ENCODE peak calls at places on chromosomes 7 and 10, in five cellular contexts. One of them, this sample, is unnamed.

GRCh38 chr10:46541017-46541661 is 15.3 kb downstream of the GPRIN2 start:
- DNase-seq in mesenchymal stem cell: peak
- DNase-seq in H9: peak
- DNase-seq in neuronal stem cell: peak
- DNase-seq in trophoblast cell: peak
- DNase-seq in this sample: no peak

GRCh38 chr7:47393406-47393805 is 188.5 kb downstream of the TNS3 start:
- DNase-seq in H9: no peak
- DNase-seq in trophoblast cell: no peak
- DNase-seq in neuronal stem cell: no peak
- DNase-seq in mesenchymal stem cell: no peak
- DNase-seq in this sample: no peak

GRCh38 chr7:12067156-12067831 is 143.8 kb upstream of the TMEM106B start:
- DNase-seq in H9: peak
- DNase-seq in trophoblast cell: peak
- DNase-seq in mesenchymal stem cell: peak
- DNase-seq in neuronal stem cell: peak
- DNase-seq in this sample: peak

GRCh38 chr10:130750441-130750840 is 561.1 kb downstream of the TCERG1L start:
- DNase-seq in H9: no peak
- DNase-seq in neuronal stem cell: no peak
- DNase-seq in mesenchymal stem cell: no peak
- DNase-seq in trophoblast cell: no peak
- DNase-seq in this sample: no peak

GRCh38 chr10:79383974-79384606 is 36.8 kb downstream of the PPIF start:
- DNase-seq in H9: peak
- DNase-seq in mesenchymal stem cell: no peak
- DNase-seq in neuronal stem cell: no peak
- DNase-seq in trophoblast cell: no peak
- DNase-seq in this sample: no peak

GRCh38 chr10:130371156-130371555 is 235.0 kb downstream of the GLRX3 start:
- DNase-seq in trophoblast cell: no peak
- DNase-seq in neuronal stem cell: no peak
- DNase-seq in H9: no peak
- DNase-seq in mesenchymal stem cell: no peak
- DNase-seq in this sample: no peak

GRCh38 chr7:108014747-108015682 is 12.1 kb upstream of the LAMB1 start:
- DNase-seq in trophoblast cell: peak
- DNase-seq in mesenchymal stem cell: peak
- DNase-seq in neuronal stem cell: no peak
- DNase-seq in H9: no peak
- DNase-seq in this sample: peak

GRCh38 chr7:47570649-47571050 is 11.3 kb downstream of the TNS3 start:
- DNase-seq in neuronal stem cell: no peak
- DNase-seq in trophoblast cell: no peak
- DNase-seq in H9: no peak
- DNase-seq in mesenchymal stem cell: peak
- DNase-seq in this sample: peak

GRCh38 chr7:149245244-149245643 is 5.8 kb downstream of the ZNF212 start:
- DNase-seq in mesenchymal stem cell: peak
- DNase-seq in H9: no peak
- DNase-seq in trophoblast cell: peak
- DNase-seq in neuronal stem cell: no peak
- DNase-seq in this sample: peak

GRCh38 chr7:96089511-96089910 is 232.4 kb downstream of the SLC25A13 start:
- DNase-seq in mesenchymal stem cell: no peak
- DNase-seq in neuronal stem cell: no peak
- DNase-seq in trophoblast cell: no peak
- DNase-seq in H9: no peak
- DNase-seq in this sample: no peak

GRCh38 chr7:45588466-45588865 is 14.3 kb downstream of the ADCY1 start:
- DNase-seq in mesenchymal stem cell: no peak
- DNase-seq in H9: no peak
- DNase-seq in trophoblast cell: no peak
- DNase-seq in neuronal stem cell: no peak
- DNase-seq in this sample: no peak

GRCh38 chr10:43105119-43105792 is 28.4 kb downstream of the RET start:
- DNase-seq in neuronal stem cell: peak
- DNase-seq in H9: peak
- DNase-seq in mesenchymal stem cell: peak
- DNase-seq in trophoblast cell: peak
- DNase-seq in this sample: peak

GRCh38 chr10:61487506-61487905 is 34.3 kb upstream of the TMEM26 start:
- DNase-seq in mesenchymal stem cell: peak
- DNase-seq in trophoblast cell: peak
- DNase-seq in neuronal stem cell: no peak
- DNase-seq in H9: no peak
- DNase-seq in this sample: peak

GRCh38 chr10:78149193-78149592 is 115.5 kb downstream of the RPS24 start:
- DNase-seq in neuronal stem cell: no peak
- DNase-seq in trophoblast cell: peak
- DNase-seq in mesenchymal stem cell: peak
- DNase-seq in H9: no peak
- DNase-seq in this sample: peak

GRCh38 chr7:322111-322671 is 32.2 kb downstream of the FOXL3 start:
- DNase-seq in neuronal stem cell: peak
- DNase-seq in H9: peak
- DNase-seq in mesenchymal stem cell: peak
- DNase-seq in trophoblast cell: peak
- DNase-seq in this sample: peak

GRCh38 chr10:128130051-128130450 is 3.8 kb upstream of the MKI67 start:
- DNase-seq in neuronal stem cell: no peak
- DNase-seq in trophoblast cell: peak
- DNase-seq in H9: no peak
- DNase-seq in mesenchymal stem cell: peak
- DNase-seq in this sample: peak

GRCh38 chr10:70528726-70529362 is 50.3 kb downstream of the PALD1 start:
- DNase-seq in mesenchymal stem cell: peak
- DNase-seq in neuronal stem cell: peak
- DNase-seq in H9: peak
- DNase-seq in trophoblast cell: peak
- DNase-seq in this sample: peak

GRCh38 chr10:52756295-52756694 is 16.3 kb downstream of the MBL2 start:
- DNase-seq in mesenchymal stem cell: peak
- DNase-seq in trophoblast cell: no peak
- DNase-seq in H9: no peak
- DNase-seq in neuronal stem cell: no peak
- DNase-seq in this sample: no peak

GRCh38 chr10:126650164-126650563 is 20.3 kb downstream of the C10orf90 start:
- DNase-seq in mesenchymal stem cell: no peak
- DNase-seq in neuronal stem cell: no peak
- DNase-seq in trophoblast cell: no peak
- DNase-seq in H9: no peak
- DNase-seq in this sample: no peak

GRCh38 chr7:151919595-151919994 is 36.7 kb upstream of the GALNTL5 start:
- DNase-seq in H9: no peak
- DNase-seq in neuronal stem cell: no peak
- DNase-seq in trophoblast cell: no peak
- DNase-seq in mesenchymal stem cell: no peak
- DNase-seq in this sample: no peak

GRCh38 chr10:70120417-70120816 is 12.2 kb downstream of the AIFM2 start:
- DNase-seq in trophoblast cell: peak
- DNase-seq in neuronal stem cell: no peak
- DNase-seq in mesenchymal stem cell: no peak
- DNase-seq in H9: no peak
- DNase-seq in this sample: no peak

GRCh38 chr7:20784311-20785210 is 2.1 kb downstream of the SP8 start:
- DNase-seq in neuronal stem cell: no peak
- DNase-seq in H9: peak
- DNase-seq in trophoblast cell: peak
- DNase-seq in mesenchymal stem cell: no peak
- DNase-seq in this sample: no peak

GRCh38 chr10:91349381-91349780 is 60.8 kb upstream of the HECTD2 start:
- DNase-seq in trophoblast cell: peak
- DNase-seq in neuronal stem cell: no peak
- DNase-seq in H9: no peak
- DNase-seq in mesenchymal stem cell: peak
- DNase-seq in this sample: peak

GRCh38 chr7:46320956-46321355 is 399.9 kb upstream of the IGFBP3 start:
- DNase-seq in H9: no peak
- DNase-seq in mesenchymal stem cell: peak
- DNase-seq in neuronal stem cell: no peak
- DNase-seq in trophoblast cell: no peak
- DNase-seq in this sample: peak

GRCh38 chr10:68897336-68897741 is 3.8 kb upstream of the DDX50 start:
- DNase-seq in trophoblast cell: peak
- DNase-seq in mesenchymal stem cell: peak
- DNase-seq in H9: peak
- DNase-seq in neuronal stem cell: peak
- DNase-seq in this sample: peak

GRCh38 chr10:118258285-118258684 is 83.8 kb downstream of the FAM204A start:
- DNase-seq in mesenchymal stem cell: no peak
- DNase-seq in H9: no peak
- DNase-seq in trophoblast cell: no peak
- DNase-seq in neuronal stem cell: peak
- DNase-seq in this sample: no peak

GRCh38 chr7:78073470-78074382 is 275.2 kb downstream of the PHTF2 start:
- DNase-seq in mesenchymal stem cell: peak
- DNase-seq in neuronal stem cell: no peak
- DNase-seq in H9: no peak
- DNase-seq in trophoblast cell: no peak
- DNase-seq in this sample: no peak

GRCh38 chr7:115585015-115585655 is 445.4 kb downstream of the TFEC start:
- DNase-seq in mesenchymal stem cell: no peak
- DNase-seq in neuronal stem cell: no peak
- DNase-seq in trophoblast cell: no peak
- DNase-seq in H9: no peak
- DNase-seq in this sample: peak

DNA sequence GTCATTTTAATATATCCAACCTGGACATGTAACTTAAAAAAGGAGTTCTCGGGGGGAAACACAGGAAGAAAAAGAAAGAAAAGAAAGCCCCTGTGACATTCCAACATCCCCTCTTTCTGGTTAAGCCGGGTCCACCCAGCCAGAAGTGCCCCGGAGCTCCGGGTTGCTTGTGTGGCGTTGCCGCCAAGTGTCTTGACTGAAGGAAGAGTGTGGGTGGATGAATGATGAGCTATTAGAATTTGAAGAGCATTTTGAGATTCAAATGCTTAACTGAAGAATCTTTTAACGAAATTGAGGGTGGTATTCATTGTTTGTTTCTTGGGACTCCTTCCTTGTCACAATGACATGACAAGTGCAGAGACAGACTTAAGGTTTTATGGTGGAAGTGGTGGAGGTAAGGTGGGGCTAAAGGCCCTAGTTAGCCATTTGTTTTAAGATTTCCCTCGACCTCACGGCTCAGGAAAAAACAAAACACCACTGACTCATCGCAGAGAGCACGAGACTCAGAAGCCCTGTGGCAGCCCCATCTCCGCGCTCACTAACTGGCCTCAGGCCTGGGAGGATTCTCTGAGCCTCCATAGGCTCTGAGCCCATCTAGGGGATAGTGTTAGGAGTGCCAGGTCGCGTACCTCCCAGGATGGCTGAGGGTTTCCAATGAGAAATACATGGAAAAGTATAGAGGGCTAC is 1.8 kb upstream of the GLI3 start:
- DNase-seq in neuronal stem cell: no peak
- DNase-seq in mesenchymal stem cell: peak
- DNase-seq in trophoblast cell: peak
- DNase-seq in H9: peak
- DNase-seq in this sample: peak
- H4K8ac ChIP-seq in neuronal stem cell: no peak
- H4K8ac ChIP-seq in mesenchymal stem cell: peak
- H4K8ac ChIP-seq in trophoblast cell: no peak
- H4K8ac ChIP-seq in H9: no peak
- H4K8ac ChIP-seq in this sample: peak

GRCh38 chr7:2253525-2254244 is 11.7 kb downstream of the NUDT1 start:
- DNase-seq in mesenchymal stem cell: no peak
- DNase-seq in neuronal stem cell: no peak
- DNase-seq in H9: no peak
- DNase-seq in trophoblast cell: no peak
- DNase-seq in this sample: no peak
- H4K8ac ChIP-seq in mesenchymal stem cell: no peak
- H4K8ac ChIP-seq in neuronal stem cell: no peak
- H4K8ac ChIP-seq in H9: no peak
- H4K8ac ChIP-seq in trophoblast cell: no peak
- H4K8ac ChIP-seq in this sample: no peak

GRCh38 chr10:133014416-133015210 is 72.2 kb upstream of the CFAP46 start:
- DNase-seq in trophoblast cell: no peak
- DNase-seq in mesenchymal stem cell: no peak
- DNase-seq in neuronal stem cell: no peak
- DNase-seq in H9: no peak
- DNase-seq in this sample: no peak
- H4K8ac ChIP-seq in trophoblast cell: no peak
- H4K8ac ChIP-seq in mesenchymal stem cell: no peak
- H4K8ac ChIP-seq in neuronal stem cell: no peak
- H4K8ac ChIP-seq in H9: no peak
- H4K8ac ChIP-seq in this sample: no peak

GRCh38 chr10:32445740-32446615 is at the start of gene CCDC7:
- DNase-seq in H9: peak
- DNase-seq in trophoblast cell: peak
- DNase-seq in neuronal stem cell: peak
- DNase-seq in mesenchymal stem cell: peak
- DNase-seq in this sample: peak
- H4K8ac ChIP-seq in H9: no peak
- H4K8ac ChIP-seq in trophoblast cell: peak
- H4K8ac ChIP-seq in neuronal stem cell: no peak
- H4K8ac ChIP-seq in mesenchymal stem cell: peak
- H4K8ac ChIP-seq in this sample: peak

GRCh38 chr7:29422829-29423228 is 140.8 kb upstream of the PRR15 start:
- DNase-seq in H9: no peak
- DNase-seq in trophoblast cell: no peak
- DNase-seq in mesenchymal stem cell: no peak
- DNase-seq in neuronal stem cell: no peak
- DNase-seq in this sample: no peak
- H4K8ac ChIP-seq in H9: no peak
- H4K8ac ChIP-seq in trophoblast cell: no peak
- H4K8ac ChIP-seq in mesenchymal stem cell: no peak
- H4K8ac ChIP-seq in neuronal stem cell: no peak
- H4K8ac ChIP-seq in this sample: no peak

DNA sequence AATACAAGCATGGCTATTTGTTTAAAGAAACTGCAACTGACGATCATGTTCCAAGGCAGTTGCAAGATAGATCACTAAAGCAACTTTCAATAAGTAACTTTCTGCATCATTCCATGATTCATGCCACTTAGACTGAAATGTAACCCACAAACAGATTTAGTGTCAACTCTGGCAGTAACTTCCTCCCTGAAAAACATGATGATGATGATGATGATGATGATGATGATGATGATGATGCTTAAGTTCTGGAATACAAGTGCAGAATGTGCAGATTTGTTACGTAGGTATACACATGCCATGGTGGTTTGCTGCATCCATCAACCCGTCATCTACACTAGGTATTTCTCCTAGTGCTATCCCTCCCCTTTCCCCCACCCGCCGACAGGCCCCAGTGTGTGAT is 754.7 kb downstream of the INHBA start:
- DNase-seq in H9: no peak
- DNase-seq in mesenchymal stem cell: peak
- DNase-seq in trophoblast cell: no peak
- DNase-seq in neuronal stem cell: no peak
- DNase-seq in this sample: peak
- H4K8ac ChIP-seq in H9: no peak
- H4K8ac ChIP-seq in mesenchymal stem cell: no peak
- H4K8ac ChIP-seq in trophoblast cell: no peak
- H4K8ac ChIP-seq in neuronal stem cell: no peak
- H4K8ac ChIP-seq in this sample: no peak

DNA sequence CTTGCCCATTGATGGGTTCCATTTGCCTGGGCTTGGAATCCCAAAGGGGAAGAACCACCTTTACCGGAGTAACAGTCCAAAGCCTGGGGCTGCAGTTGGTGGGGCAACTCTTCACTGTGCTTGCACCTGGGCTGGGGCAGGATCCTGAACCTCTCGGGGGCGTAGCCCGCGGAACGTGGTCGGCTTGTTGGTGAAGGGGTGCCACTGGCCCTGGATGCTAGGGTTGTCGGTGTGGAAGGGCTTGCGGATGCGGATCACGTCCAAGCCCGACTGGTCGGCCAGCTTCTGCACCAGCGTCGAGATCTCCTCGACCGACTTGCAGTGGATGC is 710 bp downstream of the MRPL43 start:
- DNase-seq in neuronal stem cell: no peak
- DNase-seq in trophoblast cell: no peak
- DNase-seq in H9: no peak
- DNase-seq in mesenchymal stem cell: no peak
- DNase-seq in this sample: no peak
- H4K8ac ChIP-seq in neuronal stem cell: no peak
- H4K8ac ChIP-seq in trophoblast cell: peak
- H4K8ac ChIP-seq in H9: no peak
- H4K8ac ChIP-seq in mesenchymal stem cell: peak
- H4K8ac ChIP-seq in this sample: peak

This sample was measured in IMR-90.